ENCODE peak calls at places on chromosome 4, in six cellular contexts. E is effector memory CD4-positive, alpha-beta T cell; C is heart left ventricle; U is IMR-90; X is AG04450; S is tibial nerve. B is an unnamed sample.

GRCh38 chr4:185683896-185684295 is 128.1 kb downstream of the SORBS2 start:
- DNase-seq in E (no peak), S (no peak), U (no peak), X (no peak), C (no peak), B (no peak)

GRCh38 chr4:36280555-36280954 is 861 bp upstream of the DTHD1 start:
- DNase-seq in E (no peak), U (no peak), S (no peak), C (no peak), X (no peak), B (no peak)

GRCh38 chr4:68951078-68951805 is at the start of gene UGT2A3:
- DNase-seq in S (no peak), U (no peak), C (no peak), X (no peak), E (no peak), B (no peak)

GRCh38 chr4:110705440-110705782 is 82.5 kb upstream of the PITX2 start:
- DNase-seq in E (no peak), S (no peak), X (no peak), U (no peak), C (no peak), B (no peak)

GRCh38 chr4:143773998-143774898 is 73.8 kb upstream of the FREM3 start:
- DNase-seq in S (no peak), E (no peak), X (peak; percentile 11), U (peak; percentile 41), C (no peak), B (peak; percentile 71)

GRCh38 chr4:140640150-140640748 is 71.5 kb upstream of the UCP1 start:
- DNase-seq in C (no peak), X (no peak), E (no peak), U (no peak), S (no peak), B (no peak)

GRCh38 chr4:2305766-2306501 is 44.0 kb upstream of the MXD4 start:
- DNase-seq in U (no peak), X (no peak), S (no peak), C (no peak), E (no peak), B (no peak)

GRCh38 chr4:85744950-85745349 is 270.0 kb downstream of the ARHGAP24 start:
- DNase-seq in C (no peak), S (no peak), E (no peak), U (no peak), X (no peak), B (no peak)

GRCh38 chr4:21858971-21859370 is 89.6 kb downstream of the KCNIP4 start:
- DNase-seq in S (no peak), U (peak; percentile 60), E (no peak), X (no peak), C (no peak), B (no peak)

GRCh38 chr4:70778888-70779422 is 57.2 kb downstream of the RUFY3 start:
- DNase-seq in X (peak; percentile 55), C (no peak), U (peak; percentile 92), S (no peak), E (no peak), B (no peak)

GRCh38 chr4:11160288-11160687 is 268.4 kb downstream of the HS3ST1 start:
- DNase-seq in X (no peak), E (no peak), C (no peak), U (no peak), S (no peak), B (no peak)

GRCh38 chr4:38323141-38323634 is 340.8 kb upstream of the KLF3 start:
- DNase-seq in X (no peak), S (no peak), E (no peak), C (no peak), U (peak; percentile 43), B (peak; percentile 12)

GRCh38 chr4:71188197-71188625 is 150.6 kb upstream of the SLC4A4 start:
- DNase-seq in X (no peak), S (no peak), E (no peak), U (no peak), C (no peak), B (no peak)

GRCh38 chr4:15240764-15241163 is 187.1 kb upstream of the C1QTNF7 start:
- DNase-seq in E (no peak), U (peak; percentile 61), X (no peak), C (no peak), S (no peak), B (peak; percentile 82)

GRCh38 chr4:140816806-140817205 is 60.6 kb upstream of the TBC1D9 start:
- DNase-seq in U (no peak), S (no peak), X (no peak), C (no peak), E (no peak), B (no peak)

GRCh38 chr4:108628411-108628810 is 8.0 kb downstream of the RPL34 start:
- DNase-seq in S (no peak), E (no peak), C (no peak), X (no peak), U (no peak), B (no peak)

GRCh38 chr4:124980276-124980752 is 267.8 kb upstream of the ANKRD50 start:
- DNase-seq in S (no peak), X (no peak), U (peak; percentile 74), C (peak; percentile 33), E (no peak), B (peak; percentile 81)

GRCh38 chr4:186554890-186555827 is at the start of gene MTNR1A:
- DNase-seq in S (no peak), X (no peak), E (no peak), U (no peak), C (no peak), B (no peak)

GRCh38 chr4:12583286-12583685 is 900.9 kb downstream of the RAB28 start:
- DNase-seq in U (no peak), E (no peak), C (no peak), S (no peak), X (no peak), B (peak; percentile 24)

DNA sequence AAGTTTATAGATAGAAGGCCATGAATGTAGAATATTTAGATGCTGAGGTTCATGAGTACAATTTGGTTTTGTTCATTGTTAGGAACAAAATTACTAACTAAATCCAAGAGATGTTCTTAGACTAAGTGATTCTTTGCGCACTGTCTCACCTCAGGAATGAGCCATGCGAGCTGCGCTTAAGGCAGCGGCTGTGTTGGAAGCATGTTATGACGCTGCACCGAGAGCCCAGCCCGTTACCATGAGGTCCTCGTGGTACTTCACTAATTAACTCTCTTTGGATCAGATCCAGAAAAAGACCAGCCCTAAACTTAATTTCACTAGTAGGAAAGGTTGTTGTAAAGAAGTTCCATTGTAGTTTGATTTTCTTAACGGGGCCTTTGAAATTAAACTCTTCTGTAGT is 166.3 kb downstream of the RAPGEF2 start:
- DNase-seq in U (no peak), C (no peak), X (no peak), E (no peak), S (no peak), B (no peak)
- H3K27ac ChIP-seq in U (no peak overlapping the region), C (no peak overlapping the region), X (no peak overlapping the region), E (no peak overlapping the region), S (no peak overlapping the region), B (no peak overlapping the region)

DNA sequence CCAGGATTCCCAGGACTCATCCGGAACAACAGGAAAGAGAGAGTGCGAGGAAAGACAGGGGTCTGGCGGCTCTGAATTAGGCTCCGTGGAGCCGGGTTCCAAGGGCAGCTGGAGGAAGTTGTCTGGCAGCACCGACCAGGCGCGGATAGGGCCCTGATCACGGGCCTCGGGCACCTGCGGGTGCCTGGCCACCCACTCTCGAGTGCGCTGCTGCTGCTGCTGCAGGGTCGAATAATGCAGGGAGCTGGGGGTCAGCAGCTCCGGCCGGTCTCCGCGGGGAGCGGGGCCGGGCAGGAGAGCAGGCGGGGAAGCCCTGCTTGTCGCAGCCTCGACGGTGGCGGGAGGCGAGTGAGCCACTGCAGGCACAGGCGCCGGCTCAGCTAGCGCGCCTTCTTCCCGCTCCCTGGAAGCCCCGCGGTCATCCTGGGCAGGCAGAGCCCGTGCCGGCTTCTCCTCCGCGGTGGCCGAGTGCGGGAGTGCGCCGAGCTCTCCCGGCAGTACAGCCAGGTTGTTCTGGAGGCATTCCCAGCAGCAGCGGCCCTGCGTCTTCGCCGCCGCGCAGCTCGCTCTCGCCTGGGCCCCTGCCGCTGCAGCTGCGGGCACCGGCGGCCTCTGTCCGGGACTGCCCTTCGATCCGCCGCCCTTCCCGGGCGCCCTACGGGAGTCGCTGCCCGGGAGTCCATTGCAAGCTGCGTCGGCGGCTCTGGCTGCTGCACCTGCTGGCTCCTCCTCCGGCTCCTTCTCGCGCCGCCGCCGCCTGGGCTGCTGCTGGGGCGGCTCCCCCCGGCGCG is 1.0 kb downstream of the SOWAHB start:
- DNase-seq in C (no peak), S (no peak), U (peak; percentile 18), X (no peak), E (no peak), B (no peak)
- H3K27ac ChIP-seq in C (no peak overlapping the region), S (peak overlapping the region; percentile 71), U (no peak overlapping the region), X (no peak overlapping the region), E (no peak overlapping the region), B (no peak overlapping the region)

GRCh38 chr4:7897811-7898210 is 41.9 kb downstream of the AFAP1 start:
- DNase-seq in U (peak; percentile 62), S (no peak), C (no peak), E (no peak), X (no peak), B (no peak)

GRCh38 chr4:7892212-7893019 is 47.2 kb downstream of the AFAP1 start:
- DNase-seq in U (peak; percentile 98), C (peak; percentile 45), E (no peak), S (no peak), X (peak; percentile 96), B (peak; percentile 91)

GRCh38 chr4:7893539-7893938 is 46.1 kb downstream of the AFAP1 start:
- DNase-seq in C (no peak), E (no peak), S (no peak), X (no peak), U (peak; percentile 43), B (no peak)

GRCh38 chr4:7894098-7894676 is 45.5 kb downstream of the AFAP1 start:
- DNase-seq in X (no peak), S (no peak), C (no peak), U (no peak), E (no peak), B (no peak)

DNA sequence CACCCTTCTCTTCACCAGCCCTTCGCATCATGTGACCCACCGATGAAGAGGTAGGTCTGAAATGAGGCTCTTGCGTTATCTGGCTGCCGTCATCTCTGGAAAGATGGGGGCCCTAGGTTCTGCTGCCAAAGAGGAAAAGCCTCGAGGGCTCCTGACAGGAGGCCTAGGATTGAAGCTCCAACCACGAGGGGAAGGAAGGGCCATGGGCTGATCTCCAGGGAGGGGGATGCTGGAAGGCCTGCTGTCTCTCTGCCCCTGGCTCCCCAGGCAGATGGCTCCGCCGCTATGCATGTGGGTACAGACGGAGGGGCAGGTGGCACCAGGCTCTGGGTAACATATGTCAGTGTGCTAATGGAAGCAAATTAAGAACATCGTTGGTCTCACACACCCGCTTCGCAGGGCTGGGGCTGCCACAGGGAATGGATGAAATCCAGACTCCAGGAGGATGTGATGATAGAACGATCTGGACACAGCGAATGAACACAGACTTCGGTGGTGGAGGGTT is 44.9 kb downstream of the AFAP1 start:
- DNase-seq in U (no peak), C (no peak), S (no peak), X (no peak), E (no peak), B (no peak)
- H3K27ac ChIP-seq in U (peak overlapping the region; percentile 37), C (no peak overlapping the region), S (no peak overlapping the region), X (peak overlapping the region; percentile 54), E (no peak overlapping the region), B (no peak overlapping the region)

GRCh38 chr4:79585834-79586233 is 177.8 kb upstream of the GK2 start:
- DNase-seq in X (no peak), U (no peak), E (no peak), S (no peak), C (no peak), B (no peak)
- H3K27ac ChIP-seq in X (no peak overlapping the region), U (no peak overlapping the region), E (no peak overlapping the region), S (no peak overlapping the region), C (no peak overlapping the region), B (no peak overlapping the region)